ENCODE peak calls at places on chromosomes 6 and 20, in ten cellular contexts. R, D, A, I, Q, G, L, U, S and X are unnamed samples.
A peak's percentile ranks its signal among the peaks of the same experiment; 100 is the strongest.

GRCh38 chr6:107114213-107114871 is 973 bp downstream of the BEND3 start:
- DNase-seq in R (peak; percentile 92), D (peak; percentile 62), A (peak; percentile 66), I (peak; percentile 65), Q (peak; percentile 98), G (no peak), L (no peak), U (peak; percentile 93), S (peak; percentile 86), X (peak; percentile 89)

GRCh38 chr6:106411034-106411433 is 50.5 kb downstream of the CRYBG1 start:
- DNase-seq in R (no peak), D (no peak), A (no peak), I (no peak), Q (no peak), G (no peak), L (no peak), U (no peak), S (no peak), X (no peak)

GRCh38 chr20:54320148-54320607 is 112.3 kb downstream of the PFDN4 start:
- DNase-seq in R (no peak), D (no peak), A (no peak), I (no peak), Q (no peak), G (no peak), L (no peak), U (no peak), S (no peak), X (no peak)

GRCh38 chr20:50055524-50056083 is 57.3 kb downstream of the UBE2V1 start:
- DNase-seq in R (no peak), D (no peak), A (no peak), I (no peak), Q (no peak), G (no peak), L (no peak), U (no peak), S (no peak), X (no peak)

GRCh38 chr20:21339499-21339898 is 36.4 kb downstream of the XRN2 start:
- DNase-seq in R (no peak), D (no peak), A (no peak), I (no peak), Q (no peak), G (no peak), L (no peak), U (no peak), S (no peak), X (no peak)

GRCh38 chr20:5806457-5807263 is 56.5 kb downstream of the SHLD1 start:
- DNase-seq in R (no peak), D (no peak), A (no peak), I (no peak), Q (no peak), G (no peak), L (no peak), U (no peak), S (no peak), X (no peak)

GRCh38 chr20:36317675-36318074 is 11.5 kb downstream of the DLGAP4 start:
- DNase-seq in R (no peak), D (no peak), A (no peak), I (no peak), Q (no peak), G (no peak), L (no peak), U (no peak), S (no peak), X (no peak)

GRCh38 chr6:141658721-141659120 is 474.0 kb upstream of the GJE1 start:
- DNase-seq in R (no peak), D (no peak), A (no peak), I (no peak), Q (no peak), G (no peak), L (no peak), U (no peak), S (no peak), X (no peak)

GRCh38 chr6:158353851-158354508 is 41.7 kb downstream of the TULP4 start:
- DNase-seq in R (no peak), D (no peak), A (no peak), I (no peak), Q (no peak), G (no peak), L (no peak), U (no peak), S (no peak), X (no peak)

GRCh38 chr20:44388466-44389023 is 33.0 kb downstream of the HNF4A start:
- DNase-seq in R (peak; percentile 96), D (peak; percentile 29), A (peak; percentile 22), I (peak; percentile 67), Q (peak; percentile 87), G (no peak), L (no peak), U (peak; percentile 82), S (peak; percentile 48), X (peak; percentile 85)

GRCh38 chr20:1377984-1378742 is 14.7 kb downstream of the FKBP1A start:
- DNase-seq in R (peak; percentile 41), D (no peak), A (no peak), I (no peak), Q (no peak), G (no peak), L (no peak), U (no peak), S (no peak), X (no peak)

GRCh38 chr20:48829940-48830339 is 2.1 kb upstream of the PREX1 start:
- DNase-seq in R (no peak), D (no peak), A (no peak), I (no peak), Q (no peak), G (no peak), L (no peak), U (no peak), S (no peak), X (no peak)

GRCh38 chr6:37994238-37994637 is 174.7 kb downstream of the ZFAND3 start:
- DNase-seq in R (no peak), D (no peak), A (no peak), I (no peak), Q (no peak), G (no peak), L (no peak), U (no peak), S (no peak), X (no peak)

GRCh38 chr6:45650527-45651135 is 272.9 kb upstream of the SUPT3H start:
- DNase-seq in R (no peak), D (no peak), A (no peak), I (no peak), Q (no peak), G (no peak), L (no peak), U (no peak), S (no peak), X (no peak)

GRCh38 chr6:147361582-147361981 is 146.9 kb upstream of the SAMD5 start:
- DNase-seq in R (no peak), D (no peak), A (no peak), I (no peak), Q (no peak), G (no peak), L (no peak), U (no peak), S (no peak), X (no peak)

GRCh38 chr6:75409286-75409685 is 84.3 kb downstream of the FILIP1 start:
- DNase-seq in R (no peak), D (no peak), A (no peak), I (no peak), Q (no peak), G (no peak), L (no peak), U (no peak), S (no peak), X (no peak)

GRCh38 chr20:62476074-62476838 is 461 bp upstream of the GATA5 start:
- DNase-seq in R (no peak), D (no peak), A (no peak), I (no peak), Q (peak; percentile 87), G (no peak), L (no peak), U (no peak), S (peak; percentile 55), X (no peak)

GRCh38 chr6:43778976-43779863 is 9.2 kb downstream of the VEGFA start:
- DNase-seq in R (no peak), D (no peak), A (no peak), I (no peak), Q (no peak), G (no peak), L (no peak), U (no peak), S (no peak), X (no peak)
- TF ChIP-seq POLR2A in R (no peak), D (no peak), A (no peak), I (no peak), Q (no peak), G (no peak), L (no peak), U (no peak), S (no peak), X (no peak)

GRCh38 chr20:58389324-58389967 is 417 bp downstream of the VAPB start:
- DNase-seq in R (peak; percentile 48), D (no peak), A (peak; percentile 4), I (no peak), Q (peak; percentile 92), G (no peak), L (no peak), U (no peak), S (peak; percentile 35), X (peak; percentile 48)
- TF ChIP-seq POLR2A in R (no peak), D (no peak), A (no peak), I (no peak), Q (no peak), G (peak; percentile 79), L (no peak), U (no peak), S (no peak), X (peak; percentile 37)

GRCh38 chr20:324177-325042 is 942 bp upstream of the SOX12 start:
- DNase-seq in R (peak; percentile 95), D (peak; percentile 92), A (peak; percentile 80), I (peak; percentile 86), Q (peak; percentile 99), G (no peak), L (peak; percentile 43), U (peak; percentile 94), S (peak; percentile 88), X (peak; percentile 96)
- TF ChIP-seq POLR2A in R (peak; percentile 41), D (no peak), A (peak; percentile 83), I (peak; percentile 67), Q (no peak), G (peak; percentile 84), L (peak; percentile 79), U (peak; percentile 57), S (peak; percentile 70), X (no peak)

GRCh38 chr6:168517742-168518347 is 76.9 kb downstream of the SMOC2 start:
- DNase-seq in R (no peak), D (no peak), A (no peak), I (no peak), Q (peak; percentile 80), G (no peak), L (no peak), U (no peak), S (no peak), X (no peak)

GRCh38 chr6:168515376-168515775 is 74.4 kb downstream of the SMOC2 start:
- DNase-seq in R (no peak), D (no peak), A (no peak), I (no peak), Q (no peak), G (no peak), L (no peak), U (no peak), S (no peak), X (no peak)

GRCh38 chr6:168516941-168517741 is 76.2 kb downstream of the SMOC2 start:
- DNase-seq in R (no peak), D (no peak), A (no peak), I (no peak), Q (no peak), G (no peak), L (no peak), U (no peak), S (no peak), X (no peak)

GRCh38 chr6:168514216-168514615 is 73.2 kb downstream of the SMOC2 start:
- DNase-seq in R (no peak), D (no peak), A (peak; percentile 40), I (peak; percentile 76), Q (no peak), G (no peak), L (no peak), U (peak; percentile 85), S (peak; percentile 65), X (peak; percentile 39)

GRCh38 chr6:168513766-168514165 is 72.8 kb downstream of the SMOC2 start:
- DNase-seq in R (no peak), D (no peak), A (no peak), I (no peak), Q (peak; percentile 49), G (no peak), L (no peak), U (no peak), S (no peak), X (no peak)
- TF ChIP-seq POLR2A in R (no peak), D (no peak), A (no peak), I (no peak), Q (no peak), G (no peak), L (no peak), U (no peak), S (no peak), X (no peak)